ENCODE peak calls at places on chromosomes 7 and 10, in eight cellular contexts. A is MM.1S, S is IMR-90, U is OCI-LY7, H is cardiac muscle cell, X is HepG2, K is adrenal gland, N is thoracic aorta. B is an unnamed sample.
A peak's percentile ranks its signal among the peaks of the same experiment; 100 is the strongest.

GRCh38 chr7:141053626-141054025 is 20.2 kb upstream of the TMEM178B start:
- DNase-seq in A (no peak), S (no peak), U (no peak), H (no peak), X (no peak), K (no peak), N (no peak), B (no peak)

GRCh38 chr7:158432369-158433270 is 155.0 kb downstream of the PTPRN2 start:
- DNase-seq in A (no peak), S (no peak), U (no peak), H (no peak), X (peak; percentile 95), K (no peak), N (no peak), B (peak; percentile 94)

GRCh38 chr7:147756290-147756689 is 834.3 kb upstream of the C7orf33 start:
- DNase-seq in A (no peak), S (no peak), U (no peak), H (no peak), X (no peak), K (no peak), N (no peak), B (no peak)

GRCh38 chr10:100043344-100043743 is 33.6 kb upstream of the DNMBP start:
- DNase-seq in A (no peak), S (no peak), U (no peak), H (no peak), X (no peak), K (no peak), N (no peak), B (no peak)

GRCh38 chr7:148963583-148964509 is 64.5 kb downstream of the PDIA4 start:
- DNase-seq in A (no peak), S (no peak), U (no peak), H (no peak), X (peak; percentile 36), K (no peak), N (no peak), B (peak; percentile 7)

GRCh38 chr7:46059308-46060020 is 138.4 kb upstream of the IGFBP3 start:
- DNase-seq in A (no peak), S (no peak), U (no peak), H (no peak), X (no peak), K (no peak), N (no peak), B (no peak)

GRCh38 chr10:96025566-96025965 is 17.8 kb upstream of the CCNJ start:
- DNase-seq in A (peak; percentile 18), S (peak; percentile 6), U (peak; percentile 66), H (peak; percentile 43), X (peak; percentile 32), K (no peak), N (no peak), B (peak; percentile 28)

GRCh38 chr7:1053816-1054370 is 9.5 kb downstream of the GPR146 start:
- DNase-seq in A (no peak), S (no peak), U (no peak), H (no peak), X (no peak), K (no peak), N (no peak), B (no peak)

GRCh38 chr7:84746347-84746746 is 440.5 kb downstream of the SEMA3D start:
- DNase-seq in A (no peak), S (peak; percentile 22), U (no peak), H (peak; percentile 23), X (no peak), K (no peak), N (no peak), B (peak; percentile 52)

GRCh38 chr10:4370376-4370775 is 455.6 kb upstream of the AKR1E2 start:
- DNase-seq in A (no peak), S (no peak), U (no peak), H (peak; percentile 20), X (no peak), K (no peak), N (no peak), B (no peak)

GRCh38 chr10:34996843-34997242 is 93.3 kb downstream of the CUL2 start:
- DNase-seq in A (no peak), S (peak; percentile 16), U (no peak), H (no peak), X (no peak), K (peak; percentile 43), N (no peak), B (peak; percentile 57)

GRCh38 chr10:43682956-43683355 is 34.3 kb upstream of the ZNF32 start:
- DNase-seq in A (no peak), S (peak; percentile 71), U (no peak), H (no peak), X (no peak), K (no peak), N (no peak), B (peak; percentile 33)

GRCh38 chr10:47214520-47214919 is 85.5 kb upstream of the GDF10 start:
- DNase-seq in A (no peak), S (peak; percentile 8), U (no peak), H (no peak), X (no peak), K (no peak), N (no peak), B (no peak)

GRCh38 chr7:106866298-106867281 is 1.5 kb downstream of the PIK3CG start:
- DNase-seq in A (peak; percentile 62), S (no peak), U (peak; percentile 64), H (no peak), X (no peak), K (no peak), N (no peak), B (no peak)

GRCh38 chr7:76514926-76515325 is 4.6 kb downstream of the UPK3B start:
- DNase-seq in A (no peak), S (no peak), U (no peak), H (no peak), X (no peak), K (peak; percentile 43), N (no peak), B (no peak)

GRCh38 chr7:133754718-133755117 is 372.4 kb upstream of the LRGUK start:
- DNase-seq in A (no peak), S (peak; percentile 66), U (no peak), H (no peak), X (no peak), K (no peak), N (no peak), B (no peak)

GRCh38 chr7:95264225-95264927 is 60.0 kb downstream of the PON1 start:
- DNase-seq in A (no peak), S (peak; percentile 41), U (no peak), H (no peak), X (no peak), K (no peak), N (no peak), B (peak; percentile 90)

GRCh38 chr10:65559369-65559768 is 1366.5 kb upstream of the LRRTM3 start:
- DNase-seq in A (no peak), S (no peak), U (no peak), H (no peak), X (no peak), K (no peak), N (no peak), B (no peak)

GRCh38 chr7:43868681-43869017 is 668 bp downstream of the MRPS24 start:
- DNase-seq in A (peak; percentile 53), S (no peak), U (no peak), H (no peak), X (no peak), K (no peak), N (no peak), B (no peak)

GRCh38 chr7:26508481-26508880 is 216.8 kb downstream of the SNX10 start:
- DNase-seq in A (no peak), S (no peak), U (no peak), H (no peak), X (no peak), K (no peak), N (no peak), B (no peak)

DNA sequence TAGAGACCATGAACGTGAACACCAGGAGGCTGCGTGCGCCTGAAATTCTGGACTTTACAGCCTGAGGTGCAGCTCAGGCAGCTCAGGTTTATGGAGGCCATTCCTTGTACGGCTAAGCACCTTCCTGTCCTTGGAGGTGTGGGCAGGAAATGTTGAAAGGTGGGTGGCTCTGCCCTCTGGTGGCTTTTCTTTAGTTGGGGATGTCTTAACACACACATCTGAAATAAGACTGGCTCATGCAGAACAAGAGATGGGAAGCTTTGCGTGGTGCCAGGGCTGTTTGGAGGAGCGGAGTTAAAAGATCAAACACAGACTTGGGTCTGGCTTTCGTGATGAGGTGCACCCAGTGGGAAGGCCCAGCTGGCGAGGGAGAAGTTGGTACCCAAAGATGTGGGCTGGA is 64.1 kb downstream of the DOCK1 start:
- DNase-seq in A (no peak), S (no peak), U (no peak), H (no peak), X (no peak), K (no peak), N (no peak), B (peak; percentile 7)
- TF ChIP-seq CTCF in A (no peak), S (no peak), U (no peak), H (peak; percentile 14), X (peak; percentile 34), K (no peak), N (no peak), B (no peak)

GRCh38 chr10:44958897-44959242 is 732 bp upstream of the RASSF4 start:
- DNase-seq in A (no peak), S (no peak), U (no peak), H (no peak), X (no peak), K (no peak), N (no peak), B (no peak)
- H3K27ac ChIP-seq in A (peak overlapping the region; percentile 57), S (peak overlapping the region; percentile 81), U (no peak overlapping the region), H (peak overlapping the region; percentile 94), X (peak overlapping the region; percentile 90), K (peak overlapping the region; percentile 34), N (peak overlapping the region; percentile 74), B (peak overlapping the region; percentile 78)

GRCh38 chr10:58393317-58393716 is 8.1 kb downstream of the TFAM start:
- DNase-seq in A (no peak), S (peak; percentile 8), U (no peak), H (no peak), X (no peak), K (no peak), N (no peak), B (no peak)
- H3K36me3 ChIP-seq in A (peaks cover 45% of the 10 kb centered on the region), S (peaks cover 14% of the 10 kb centered on the region), U (peaks cover 99% of the 10 kb centered on the region), H (peaks cover 70% of the 10 kb centered on the region), X (peaks cover 61% of the 10 kb centered on the region), K (peaks cover 72% of the 10 kb centered on the region), N (peaks cover 30% of the 10 kb centered on the region), B (peaks cover 21% of the 10 kb centered on the region)

DNA sequence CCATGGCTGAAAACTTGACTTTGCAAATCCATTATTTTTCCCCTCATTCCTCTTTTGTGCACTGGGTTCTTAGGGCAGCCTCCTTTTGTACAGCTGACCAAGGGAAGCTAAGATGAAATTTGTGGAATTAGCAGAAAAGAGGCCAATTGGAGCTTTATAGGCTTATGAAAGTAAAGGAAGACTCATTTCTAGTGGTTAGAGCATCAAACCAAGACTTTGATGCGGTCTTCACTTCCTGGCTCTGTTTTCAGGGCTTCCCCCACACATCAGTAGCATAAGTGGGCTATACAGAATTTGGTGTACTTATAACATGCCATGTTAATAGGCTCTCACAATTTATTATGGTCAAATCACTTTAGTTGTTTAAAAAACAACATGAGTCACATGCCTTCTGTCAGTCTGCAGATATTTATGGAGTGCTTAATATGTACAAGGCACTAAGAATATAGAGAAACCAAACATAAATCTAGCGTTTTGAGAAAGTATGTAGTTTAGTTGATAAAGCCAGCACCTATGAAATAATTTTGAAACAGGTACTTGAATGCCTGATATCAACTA is 5.7 kb downstream of the AUTS2 start:
- DNase-seq in A (no peak), S (no peak), U (peak; percentile 65), H (no peak), X (no peak), K (no peak), N (no peak), B (no peak)
- TF ChIP-seq CTCF in A (no peak), S (no peak), U (no peak), H (no peak), X (no peak), K (no peak), N (no peak), B (no peak)

GRCh38 chr7:69826283-69826682 is 228.0 kb downstream of the AUTS2 start:
- DNase-seq in A (no peak), S (no peak), U (no peak), H (no peak), X (no peak), K (no peak), N (no peak), B (no peak)
- H3K27ac ChIP-seq in A (no peak overlapping the region), S (no peak overlapping the region), U (peak overlapping the region; percentile 99), H (no peak overlapping the region), X (no peak overlapping the region), K (no peak overlapping the region), N (no peak overlapping the region), B (no peak overlapping the region)